ENCODE peak calls at places on chromosomes 4 and X, in six cellular contexts. One of them, this sample, is unnamed.
A peak's percentile ranks its signal among the peaks of the same experiment; 100 is the strongest.

GRCh38 chr4:139607302-139608060 is 51.5 kb upstream of the SETD7 start:
- DNase-seq in A549: no peak
- DNase-seq in WTC11: no peak
- DNase-seq in BJ: no peak
- DNase-seq in endothelial cell: no peak
- DNase-seq in cardiac fibroblast: no peak
- DNase-seq in this sample: no peak

GRCh38 chrX:110759785-110760184 is 35.8 kb downstream of the CHRDL1 start:
- DNase-seq in BJ: peak; percentile 80
- DNase-seq in endothelial cell: no peak
- DNase-seq in WTC11: no peak
- DNase-seq in cardiac fibroblast: no peak
- DNase-seq in A549: no peak
- DNase-seq in this sample: no peak

GRCh38 chr4:26220704-26221103 is 100.1 kb upstream of the RBPJ start:
- DNase-seq in cardiac fibroblast: peak; percentile 81
- DNase-seq in WTC11: no peak
- DNase-seq in endothelial cell: no peak
- DNase-seq in A549: no peak
- DNase-seq in BJ: no peak
- DNase-seq in this sample: no peak

GRCh38 chrX:78643106-78643505 is 16.0 kb downstream of the RTL3 start:
- DNase-seq in endothelial cell: no peak
- DNase-seq in BJ: no peak
- DNase-seq in A549: no peak
- DNase-seq in WTC11: no peak
- DNase-seq in cardiac fibroblast: no peak
- DNase-seq in this sample: no peak

GRCh38 chr4:11428161-11428700 is 463 bp downstream of the HS3ST1 start:
- DNase-seq in BJ: no peak
- DNase-seq in endothelial cell: peak; percentile 16
- DNase-seq in WTC11: peak; percentile 12
- DNase-seq in A549: peak; percentile 7
- DNase-seq in cardiac fibroblast: no peak
- DNase-seq in this sample: no peak

GRCh38 chr4:109754093-109754857 is 24.4 kb upstream of the PLA2G12A start:
- DNase-seq in endothelial cell: no peak
- DNase-seq in WTC11: no peak
- DNase-seq in cardiac fibroblast: no peak
- DNase-seq in BJ: no peak
- DNase-seq in A549: no peak
- DNase-seq in this sample: no peak

GRCh38 chr4:169677150-169677732 is 56.9 kb downstream of the CLCN3 start:
- DNase-seq in cardiac fibroblast: peak; percentile 11
- DNase-seq in BJ: no peak
- DNase-seq in endothelial cell: no peak
- DNase-seq in A549: no peak
- DNase-seq in WTC11: no peak
- DNase-seq in this sample: no peak

GRCh38 chr4:955161-955921 is 18.0 kb downstream of the DGKQ start:
- DNase-seq in cardiac fibroblast: no peak
- DNase-seq in A549: no peak
- DNase-seq in WTC11: no peak
- DNase-seq in BJ: no peak
- DNase-seq in endothelial cell: no peak
- DNase-seq in this sample: no peak

GRCh38 chrX:2501246-2502102 is 698 bp upstream of the DHRSX start:
- DNase-seq in cardiac fibroblast: no peak
- DNase-seq in A549: no peak
- DNase-seq in BJ: no peak
- DNase-seq in endothelial cell: no peak
- DNase-seq in WTC11: no peak
- DNase-seq in this sample: no peak

GRCh38 chr4:76637704-76638361 is 202.8 kb downstream of the SHROOM3 start:
- DNase-seq in BJ: no peak
- DNase-seq in WTC11: no peak
- DNase-seq in endothelial cell: no peak
- DNase-seq in cardiac fibroblast: peak; percentile 46
- DNase-seq in A549: no peak
- DNase-seq in this sample: no peak

GRCh38 chr4:39181520-39181904 is 817 bp upstream of the WDR19 start:
- DNase-seq in endothelial cell: no peak
- DNase-seq in cardiac fibroblast: no peak
- DNase-seq in BJ: no peak
- DNase-seq in A549: no peak
- DNase-seq in WTC11: no peak
- DNase-seq in this sample: no peak

GRCh38 chrX:110216027-110216426 is 101.9 kb downstream of the AMMECR1 start:
- DNase-seq in endothelial cell: no peak
- DNase-seq in cardiac fibroblast: no peak
- DNase-seq in BJ: no peak
- DNase-seq in A549: peak; percentile 20
- DNase-seq in WTC11: no peak
- DNase-seq in this sample: no peak

GRCh38 chrX:117701050-117701449 is 415.6 kb downstream of the KLHL13 start:
- DNase-seq in endothelial cell: no peak
- DNase-seq in BJ: no peak
- DNase-seq in A549: no peak
- DNase-seq in cardiac fibroblast: no peak
- DNase-seq in WTC11: no peak
- DNase-seq in this sample: no peak

GRCh38 chrX:75038925-75039324 is 113.7 kb upstream of the NEXMIF start:
- DNase-seq in A549: no peak
- DNase-seq in cardiac fibroblast: peak; percentile 50
- DNase-seq in WTC11: peak; percentile 11
- DNase-seq in endothelial cell: no peak
- DNase-seq in BJ: no peak
- DNase-seq in this sample: no peak

GRCh38 chrX:1449581-1450149 is 3.0 kb downstream of the ASMTL start:
- DNase-seq in cardiac fibroblast: no peak
- DNase-seq in endothelial cell: no peak
- DNase-seq in BJ: no peak
- DNase-seq in A549: no peak
- DNase-seq in WTC11: no peak
- DNase-seq in this sample: no peak

GRCh38 chr4:35541146-35541887 is 703.0 kb downstream of the ARAP2 start:
- DNase-seq in A549: no peak
- DNase-seq in cardiac fibroblast: no peak
- DNase-seq in BJ: no peak
- DNase-seq in WTC11: no peak
- DNase-seq in endothelial cell: no peak
- DNase-seq in this sample: no peak

GRCh38 chr4:8198906-8199593 is at the start of gene SH3TC1:
- DNase-seq in A549: peak; percentile 86
- DNase-seq in BJ: peak; percentile 34
- DNase-seq in WTC11: no peak
- DNase-seq in endothelial cell: peak; percentile 90
- DNase-seq in cardiac fibroblast: peak; percentile 85
- DNase-seq in this sample: peak; percentile 57

GRCh38 chrX:107496786-107497185 is 47.3 kb downstream of the FRMPD3 start:
- DNase-seq in endothelial cell: no peak
- DNase-seq in A549: no peak
- DNase-seq in BJ: no peak
- DNase-seq in cardiac fibroblast: no peak
- DNase-seq in WTC11: no peak
- DNase-seq in this sample: no peak

GRCh38 chr4:86778169-86778568 is 71.0 kb downstream of the SLC10A6 start:
- DNase-seq in endothelial cell: no peak
- DNase-seq in BJ: no peak
- DNase-seq in WTC11: no peak
- DNase-seq in A549: no peak
- DNase-seq in cardiac fibroblast: no peak
- DNase-seq in this sample: no peak

GRCh38 chrX:81378550-81378949 is 176.6 kb downstream of the SH3BGRL start:
- DNase-seq in A549: no peak
- DNase-seq in cardiac fibroblast: no peak
- DNase-seq in WTC11: no peak
- DNase-seq in BJ: no peak
- DNase-seq in endothelial cell: no peak
- DNase-seq in this sample: no peak

GRCh38 chr4:929096-929765 is 2.9 kb downstream of the GAK start:
- DNase-seq in A549: no peak
- DNase-seq in cardiac fibroblast: no peak
- DNase-seq in WTC11: no peak
- DNase-seq in endothelial cell: no peak
- DNase-seq in BJ: no peak
- DNase-seq in this sample: no peak

GRCh38 chr4:76430519-76431388 is 4.3 kb upstream of the SHROOM3 start:
- DNase-seq in A549: peak; percentile 36
- DNase-seq in endothelial cell: no peak
- DNase-seq in WTC11: no peak
- DNase-seq in cardiac fibroblast: peak; percentile 77
- DNase-seq in BJ: peak; percentile 12
- DNase-seq in this sample: peak; percentile 23

GRCh38 chr4:1323635-1324442 is 23.2 kb upstream of the UVSSA start:
- DNase-seq in BJ: peak; percentile 57
- DNase-seq in A549: peak; percentile 44
- DNase-seq in WTC11: no peak
- DNase-seq in cardiac fibroblast: peak; percentile 98
- DNase-seq in endothelial cell: no peak
- DNase-seq in this sample: no peak

GRCh38 chr4:130722370-130722769 is 1626.4 kb downstream of the C4orf33 start:
- DNase-seq in endothelial cell: no peak
- DNase-seq in A549: no peak
- DNase-seq in cardiac fibroblast: peak; percentile 29
- DNase-seq in BJ: no peak
- DNase-seq in WTC11: no peak
- DNase-seq in this sample: no peak

GRCh38 chr4:183658362-183659028 is 490 bp downstream of the RWDD4 start:
- DNase-seq in A549: no peak
- DNase-seq in BJ: no peak
- DNase-seq in WTC11: peak; percentile 18
- DNase-seq in endothelial cell: peak; percentile 31
- DNase-seq in cardiac fibroblast: peak; percentile 22
- DNase-seq in this sample: peak; percentile 14

GRCh38 chr4:158656439-158656838 is 15.2 kb downstream of the C4orf46 start:
- DNase-seq in WTC11: no peak
- DNase-seq in endothelial cell: peak; percentile 11
- DNase-seq in cardiac fibroblast: no peak
- DNase-seq in BJ: no peak
- DNase-seq in A549: no peak
- DNase-seq in this sample: peak; percentile 12

GRCh38 chrX:108736509-108737479 is at the start of gene IRS4:
- DNase-seq in endothelial cell: peak; percentile 62
- DNase-seq in WTC11: peak; percentile 84
- DNase-seq in A549: no peak
- DNase-seq in cardiac fibroblast: peak; percentile 2
- DNase-seq in BJ: no peak
- DNase-seq in this sample: peak; percentile 41

GRCh38 chrX:131264053-131264452 is 25.1 kb downstream of the IGSF1 start:
- DNase-seq in A549: no peak
- DNase-seq in cardiac fibroblast: no peak
- DNase-seq in BJ: no peak
- DNase-seq in endothelial cell: no peak
- DNase-seq in WTC11: no peak
- DNase-seq in this sample: no peak

GRCh38 chrX:131262200-131262599 is 26.9 kb downstream of the IGSF1 start:
- DNase-seq in cardiac fibroblast: no peak
- DNase-seq in endothelial cell: no peak
- DNase-seq in BJ: no peak
- DNase-seq in WTC11: no peak
- DNase-seq in A549: no peak
- DNase-seq in this sample: no peak

GRCh38 chrX:131264665-131265064 is 24.4 kb downstream of the IGSF1 start:
- DNase-seq in BJ: no peak
- DNase-seq in WTC11: no peak
- DNase-seq in A549: no peak
- DNase-seq in cardiac fibroblast: no peak
- DNase-seq in endothelial cell: no peak
- DNase-seq in this sample: no peak

GRCh38 chrX:131262738-131263679 is 26.1 kb downstream of the IGSF1 start:
- DNase-seq in WTC11: peak; percentile 77
- DNase-seq in cardiac fibroblast: no peak
- DNase-seq in endothelial cell: peak; percentile 55
- DNase-seq in BJ: no peak
- DNase-seq in A549: peak; percentile 37
- DNase-seq in this sample: no peak
- TF ChIP-seq CTCF in WTC11: peak; percentile 43
- TF ChIP-seq CTCF in cardiac fibroblast: no peak
- TF ChIP-seq CTCF in endothelial cell: no peak
- TF ChIP-seq CTCF in BJ: no peak
- TF ChIP-seq CTCF in A549: peak; percentile 59
- TF ChIP-seq CTCF in this sample: peak; percentile 62

GRCh38 chr4:33649015-33649414 is 2595.3 kb downstream of the ARAP2 start:
- DNase-seq in WTC11: no peak
- DNase-seq in A549: no peak
- DNase-seq in endothelial cell: peak; percentile 10
- DNase-seq in cardiac fibroblast: peak; percentile 73
- DNase-seq in BJ: no peak
- DNase-seq in this sample: no peak
- TF ChIP-seq CTCF in WTC11: no peak
- TF ChIP-seq CTCF in A549: no peak
- TF ChIP-seq CTCF in endothelial cell: peak; percentile 10
- TF ChIP-seq CTCF in cardiac fibroblast: peak; percentile 78
- TF ChIP-seq CTCF in BJ: peak; percentile 82
- TF ChIP-seq CTCF in this sample: peak; percentile 57

DNA sequence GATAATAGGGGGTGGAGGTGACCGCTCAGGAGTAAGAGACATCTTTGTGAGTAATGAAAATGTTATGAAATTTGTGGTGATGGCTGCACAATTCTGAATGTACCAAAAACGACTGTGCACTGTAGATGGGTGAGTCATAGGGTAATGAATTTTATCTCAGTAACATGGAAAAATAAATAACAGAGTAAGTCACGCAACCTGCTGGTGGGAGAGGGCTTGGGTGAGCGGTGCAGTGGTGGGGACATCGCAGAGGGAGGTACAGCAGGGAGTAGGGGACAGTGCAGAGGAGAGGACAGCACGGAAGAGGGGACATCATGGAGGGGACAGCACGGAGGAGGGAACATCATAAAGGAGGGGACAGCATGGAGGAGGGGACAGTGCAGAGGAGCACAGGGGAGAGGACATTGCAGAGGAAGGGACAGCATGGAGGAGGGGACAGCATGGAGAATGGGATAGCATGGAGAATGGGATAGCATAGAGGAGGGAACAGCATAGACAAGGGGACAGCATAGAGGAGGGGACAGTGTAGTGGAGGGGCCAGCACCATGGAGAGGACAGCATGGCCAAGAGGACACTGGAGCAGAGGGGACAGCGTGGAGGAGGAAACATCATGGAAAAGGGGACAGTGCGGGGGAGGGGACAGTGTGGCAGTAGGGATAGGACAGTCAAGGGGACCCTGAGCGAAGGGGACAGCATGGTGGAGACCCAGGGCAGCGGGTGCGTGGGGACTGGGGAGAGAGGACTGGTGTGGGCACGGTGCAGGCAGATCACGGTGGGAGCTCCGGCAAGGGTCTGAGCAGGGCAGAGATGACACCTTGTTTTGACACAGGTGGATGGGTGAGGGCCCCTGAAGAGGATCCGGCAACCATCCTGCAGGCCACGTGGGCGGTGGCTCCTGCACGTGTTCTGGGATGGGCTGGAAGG is 68.5 kb upstream of the MXD4 start:
- DNase-seq in WTC11: no peak
- DNase-seq in endothelial cell: no peak
- DNase-seq in cardiac fibroblast: peak; percentile 94
- DNase-seq in A549: peak; percentile 36
- DNase-seq in BJ: peak; percentile 82
- DNase-seq in this sample: no peak
- TF ChIP-seq CTCF in WTC11: no peak
- TF ChIP-seq CTCF in endothelial cell: no peak
- TF ChIP-seq CTCF in cardiac fibroblast: peak; percentile 15
- TF ChIP-seq CTCF in A549: no peak
- TF ChIP-seq CTCF in BJ: peak; percentile 14
- TF ChIP-seq CTCF in this sample: no peak

GRCh38 chr4:164193676-164194075 is 560.3 kb upstream of the SMIM31 start:
- DNase-seq in BJ: no peak
- DNase-seq in WTC11: no peak
- DNase-seq in endothelial cell: no peak
- DNase-seq in A549: no peak
- DNase-seq in cardiac fibroblast: no peak
- DNase-seq in this sample: no peak
- TF ChIP-seq CTCF in BJ: no peak
- TF ChIP-seq CTCF in WTC11: no peak
- TF ChIP-seq CTCF in endothelial cell: no peak
- TF ChIP-seq CTCF in A549: no peak
- TF ChIP-seq CTCF in cardiac fibroblast: no peak
- TF ChIP-seq CTCF in this sample: no peak

This sample was measured in neural crest cell.